ENCODE peak calls at places on chromosome 4, in nine cellular contexts. F is tibial nerve; U is GM20000; N is AG04449; W is neural crest cell; T is CD8-positive, alpha-beta T cell; A is LNCaP clone FGC; O is neural progenitor cell; X is IMR-90. H is an unnamed sample.

GRCh38 chr4:4659871-4660651 is 118.2 kb upstream of the STX18 start:
- DNase-seq in F (no peak), U (no peak), N (peak), W (no peak), T (no peak), A (no peak), O (no peak), X (peak), H (no peak)

GRCh38 chr4:166091146-166091545 is 218.1 kb downstream of the TLL1 start:
- DNase-seq in F (no peak), U (no peak), N (no peak), W (no peak), T (no peak), A (no peak), O (no peak), X (no peak), H (no peak)

GRCh38 chr4:101774807-101775206 is 15.7 kb upstream of the BANK1 start:
- DNase-seq in F (no peak), U (no peak), N (no peak), W (no peak), T (no peak), A (no peak), O (no peak), X (peak), H (no peak)

GRCh38 chr4:68576272-68577100 is at the start of gene UGT2B17:
- DNase-seq in F (no peak), U (no peak), N (no peak), W (no peak), T (no peak), A (no peak), O (no peak), X (no peak), H (peak)

GRCh38 chr4:150348079-150348478 is 233.9 kb upstream of the MAB21L2 start:
- DNase-seq in F (no peak), U (no peak), N (peak), W (no peak), T (no peak), A (no peak), O (no peak), X (peak), H (no peak)

GRCh38 chr4:108126806-108127205 is 41.9 kb downstream of the LEF1 start:
- DNase-seq in F (no peak), U (no peak), N (no peak), W (no peak), T (no peak), A (no peak), O (no peak), X (no peak), H (no peak)

GRCh38 chr4:5558502-5558901 is 149.9 kb downstream of the EVC2 start:
- DNase-seq in F (no peak), U (no peak), N (no peak), W (no peak), T (no peak), A (no peak), O (no peak), X (no peak), H (no peak)

GRCh38 chr4:71189471-71189870 is 149.3 kb upstream of the SLC4A4 start:
- DNase-seq in F (no peak), U (no peak), N (no peak), W (no peak), T (no peak), A (peak), O (no peak), X (peak), H (no peak)

GRCh38 chr4:76930721-76931481 is 18.7 kb upstream of the SEPTIN11 start:
- DNase-seq in F (no peak), U (no peak), N (no peak), W (no peak), T (no peak), A (no peak), O (no peak), X (no peak), H (no peak)

DNA sequence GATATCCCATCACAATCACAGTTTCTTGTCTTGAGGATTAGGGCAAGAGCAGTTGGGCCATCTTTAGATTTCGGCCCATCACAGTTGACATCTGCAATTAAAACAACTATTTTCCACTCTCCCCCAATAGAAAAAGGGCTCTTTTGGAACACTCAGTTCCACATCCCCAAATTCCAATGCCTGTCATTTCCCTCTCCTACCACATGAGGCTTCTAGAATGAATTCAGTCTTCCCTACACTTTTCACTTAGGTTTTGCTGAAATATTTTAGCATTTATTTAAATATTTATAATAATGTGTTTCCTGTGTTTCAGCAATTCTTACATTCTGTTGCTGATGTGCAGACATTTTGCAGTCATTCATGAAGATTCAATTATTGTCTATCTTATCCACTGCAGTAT is 118.4 kb downstream of the COX18 start:
- DNase-seq in F (no peak), U (no peak), N (no peak), W (no peak), T (no peak), A (no peak), O (peak), X (no peak), H (no peak)
- TF ChIP-seq CTCF in F (no peak), U (no peak), N (no peak), W (peak), T (no peak), A (no peak), O (peak), X (peak), H (no peak)

GRCh38 chr4:40481977-40482376 is 146.8 kb downstream of the CHRNA9 start:
- DNase-seq in F (no peak), U (no peak), N (no peak), W (no peak), T (no peak), A (no peak), O (no peak), X (no peak), H (no peak)
- TF ChIP-seq CTCF in F (no peak), U (no peak), N (no peak), W (no peak), T (no peak), A (no peak), O (no peak), X (no peak), H (no peak)

GRCh38 chr4:140012688-140013087 is 141.3 kb downstream of the MAML3 start:
- DNase-seq in F (peak), U (peak), N (no peak), W (no peak), T (peak), A (peak), O (peak), X (peak), H (no peak)
- TF ChIP-seq CTCF in F (peak), U (peak), N (peak), W (peak), T (peak), A (peak), O (peak), X (peak), H (peak)

DNA sequence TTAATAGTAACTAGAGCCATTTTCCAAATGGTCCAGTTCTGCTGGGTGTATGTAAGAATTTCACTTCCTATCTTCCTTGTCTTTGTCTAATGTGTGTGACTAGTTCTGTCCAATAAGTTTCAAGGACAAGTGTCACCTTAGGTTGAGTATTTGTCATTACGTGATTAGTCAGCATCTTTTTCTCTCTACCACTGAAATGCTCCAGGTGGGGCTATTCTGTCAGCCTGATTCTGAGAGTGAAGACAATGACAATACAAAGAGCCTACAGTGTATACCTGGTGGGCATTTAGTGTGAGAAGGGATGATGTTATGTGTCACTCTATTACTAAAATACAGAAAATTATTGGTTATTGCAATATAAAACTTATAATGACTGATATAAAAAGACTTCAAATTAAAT is 876.3 kb downstream of the C4orf33 start:
- DNase-seq in F (no peak), U (no peak), N (no peak), W (no peak), T (no peak), A (no peak), O (peak), X (no peak), H (no peak)
- TF ChIP-seq CTCF in F (no peak), U (no peak), N (no peak), W (no peak), T (no peak), A (peak), O (peak), X (no peak), H (no peak)